ENCODE peak calls at places on chromosomes 6 and 20, in nine cellular contexts. O, Z, S, R, E, G, U, K and F are unnamed samples.

GRCh38 chr6:33620584-33621395 is at the start of gene ITPR3:
- DNase-seq in G (peak; percentile 43), R (peak; percentile 90), E (peak; percentile 82), K (peak; percentile 74), Z (peak; percentile 74), O (peak; percentile 84), U (peak; percentile 90), S (peak; percentile 80), F (peak; percentile 81)

GRCh38 chr20:50802289-50802688 is 7.4 kb downstream of the BCAS4 start:
- DNase-seq in G (no peak), Z (no peak), E (no peak), O (no peak), R (no peak), K (no peak), S (no peak), U (no peak), F (no peak)

GRCh38 chr6:161743526-161744196 is 469.8 kb upstream of the AGPAT4 start:
- DNase-seq in E (no peak), G (no peak), K (no peak), R (no peak), Z (no peak), O (no peak), U (no peak), S (no peak), F (no peak)

GRCh38 chr20:7608246-7608645 is 332.0 kb downstream of the HAO1 start:
- DNase-seq in Z (no peak), S (no peak), K (no peak), U (no peak), G (no peak), E (no peak), O (peak; percentile 22), R (peak; percentile 15), F (no peak)

GRCh38 chr6:160036790-160037206 is 67.9 kb downstream of the IGF2R start:
- DNase-seq in S (no peak), E (no peak), O (peak; percentile 85), U (peak; percentile 93), K (no peak), R (peak; percentile 86), Z (no peak), G (peak; percentile 65), F (no peak)

GRCh38 chr6:107737397-107737793 is 86.7 kb downstream of the SCML4 start:
- DNase-seq in O (no peak), G (no peak), K (no peak), R (no peak), E (no peak), S (no peak), U (no peak), Z (no peak), F (no peak)

GRCh38 chr20:19834783-19835182 is 76.7 kb downstream of the RIN2 start:
- DNase-seq in R (no peak), Z (no peak), E (no peak), K (no peak), O (no peak), U (no peak), S (no peak), G (no peak), F (no peak)

GRCh38 chr6:26329763-26330511 is 35.1 kb upstream of the BTN3A2 start:
- DNase-seq in S (no peak), E (peak; percentile 78), K (no peak), Z (peak; percentile 42), R (peak; percentile 60), G (no peak), O (peak; percentile 73), U (no peak), F (no peak)

GRCh38 chr20:58602124-58602523 is 49.0 kb upstream of the STX16 start:
- DNase-seq in E (no peak), O (no peak), K (no peak), S (no peak), Z (no peak), U (no peak), G (no peak), R (no peak), F (no peak)

GRCh38 chr6:114342826-114343781 is at the start of gene HS3ST5:
- DNase-seq in O (no peak), Z (no peak), U (peak; percentile 16), G (no peak), E (peak; percentile 83), K (peak; percentile 45), R (peak; percentile 13), S (peak; percentile 66), F (peak; percentile 19)

GRCh38 chr6:43271103-43271815 is 26.8 kb upstream of the SLC22A7 start:
- DNase-seq in G (no peak), O (no peak), Z (no peak), S (no peak), K (no peak), U (no peak), E (no peak), R (no peak), F (no peak)

GRCh38 chr6:148565931-148566663 is 180.7 kb upstream of the UST start:
- DNase-seq in E (no peak), G (peak; percentile 59), R (peak; percentile 95), Z (no peak), U (peak; percentile 34), O (peak; percentile 73), S (no peak), K (peak; percentile 75), F (no peak)

GRCh38 chr6:110944681-110945151 is 13.8 kb upstream of the GTF3C6 start:
- DNase-seq in O (peak; percentile 87), U (peak; percentile 89), R (peak; percentile 67), K (no peak), E (no peak), Z (peak; percentile 7), S (no peak), G (no peak), F (no peak)

GRCh38 chr20:43925215-43925614 is 10.6 kb downstream of the TOX2 start:
- DNase-seq in O (no peak), G (no peak), S (no peak), U (no peak), E (no peak), Z (peak; percentile 26), R (no peak), K (no peak), F (no peak)

GRCh38 chr20:34954905-34955231 is 738 bp downstream of the GSS start:
- DNase-seq in G (no peak), Z (no peak), R (peak; percentile 39), E (no peak), K (no peak), O (peak; percentile 51), U (peak; percentile 50), S (peak; percentile 74), F (no peak)

GRCh38 chr20:20731945-20732296 is 19.5 kb upstream of the RALGAPA2 start:
- DNase-seq in Z (no peak), S (no peak), E (no peak), U (peak; percentile 55), R (peak; percentile 48), K (no peak), O (peak; percentile 80), G (no peak), F (no peak)

GRCh38 chr6:47477497-47478232 is at the start of gene CD2AP:
- DNase-seq in U (peak; percentile 90), G (peak; percentile 72), O (peak; percentile 88), S (peak; percentile 93), R (peak; percentile 82), E (peak; percentile 97), Z (peak; percentile 85), K (peak; percentile 89), F (peak; percentile 52)
- TF ChIP-seq CTCF in U (peak; percentile 10), G (no peak), O (no peak), S (no peak), R (no peak), E (peak; percentile 32), Z (no peak), K (no peak), F (no peak)

GRCh38 chr6:35686441-35686840 is 2.3 kb downstream of the FKBP5 start:
- DNase-seq in U (no peak), G (no peak), Z (no peak), S (no peak), R (no peak), K (no peak), O (no peak), E (no peak), F (no peak)

GRCh38 chr6:35687658-35688604 is 784 bp downstream of the FKBP5 start:
- DNase-seq in Z (peak; percentile 50), R (peak; percentile 50), O (peak; percentile 64), E (peak; percentile 79), G (peak; percentile 66), S (peak; percentile 84), U (no peak), K (peak; percentile 83), F (no peak)

GRCh38 chr6:35690484-35690883 is 1.8 kb upstream of the FKBP5 start:
- DNase-seq in K (no peak), U (no peak), G (no peak), O (no peak), E (no peak), Z (no peak), S (no peak), R (no peak), F (no peak)

GRCh38 chr6:35686873-35687557 is 1.7 kb downstream of the FKBP5 start:
- DNase-seq in G (no peak), Z (no peak), O (peak; percentile 38), U (no peak), S (no peak), R (no peak), E (no peak), K (no peak), F (no peak)

GRCh38 chr6:35688605-35689322 is at the start of gene FKBP5:
- DNase-seq in G (peak; percentile 97), K (peak; percentile 98), Z (peak; percentile 84), S (peak; percentile 99), R (peak; percentile 95), E (peak; percentile 99), O (peak; percentile 91), U (peak; percentile 92), F (peak; percentile 64)
- TF ChIP-seq CTCF in G (peak; percentile 5), K (no peak), Z (no peak), S (no peak), R (no peak), E (no peak), O (no peak), U (no peak), F (no peak)

DNA sequence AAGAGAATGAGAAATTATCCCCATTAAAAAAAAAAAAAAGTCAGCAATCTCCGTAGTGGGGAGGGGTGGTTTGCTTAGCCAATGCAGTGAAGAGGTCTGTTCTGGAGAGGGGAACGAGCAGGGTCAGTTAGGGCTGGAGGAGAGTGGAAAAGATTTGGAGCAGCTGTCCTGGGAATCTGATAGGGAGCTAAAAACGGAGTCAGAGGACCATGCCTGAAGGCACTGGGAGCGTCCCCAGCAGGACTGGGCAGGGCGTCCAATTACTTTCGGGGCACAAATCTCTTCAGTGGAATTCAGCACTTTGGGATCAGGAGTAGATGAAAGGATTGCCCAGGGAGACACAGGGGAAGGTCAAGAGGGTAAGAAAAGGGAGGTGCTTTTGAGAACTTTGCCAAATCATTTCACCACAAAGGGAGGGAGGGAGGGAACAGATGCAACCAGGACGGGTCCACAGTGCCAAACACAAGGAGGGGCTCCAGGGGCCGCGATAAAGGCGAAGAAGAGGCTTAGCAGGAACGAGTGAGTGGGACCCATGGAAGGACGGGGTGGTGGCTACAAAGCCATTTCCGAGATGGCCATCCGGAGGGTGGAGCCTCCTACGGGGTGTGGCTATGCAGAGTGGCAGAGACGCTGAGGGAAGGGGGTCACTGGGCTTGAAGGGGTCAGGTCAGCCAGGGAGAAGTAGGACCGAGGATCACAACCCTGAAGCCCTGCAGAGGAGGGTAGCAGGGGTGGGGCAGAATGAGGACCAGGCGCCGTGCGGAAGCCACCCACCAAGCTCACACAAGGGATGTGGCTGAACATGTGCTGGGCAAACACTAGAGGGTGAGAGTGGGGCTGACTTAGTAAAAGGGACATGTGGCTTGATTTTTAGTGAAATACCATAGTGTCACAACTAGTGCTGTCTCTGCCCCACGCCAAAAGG is 180.1 kb upstream of the RREB1 start:
- DNase-seq in G (no peak), R (peak; percentile 3), O (no peak), S (no peak), K (peak; percentile 79), U (no peak), Z (no peak), E (peak; percentile 31), F (no peak)
- TF ChIP-seq CTCF in G (no peak), R (no peak), O (no peak), S (no peak), K (peak; percentile 12), U (no peak), Z (no peak), E (peak; percentile 46), F (no peak)

GRCh38 chr6:36120979-36121706 is 9.2 kb upstream of the MAPK13 start:
- DNase-seq in S (peak; percentile 69), E (peak; percentile 97), G (peak; percentile 58), R (peak; percentile 73), Z (peak; percentile 56), U (peak; percentile 27), K (peak; percentile 82), O (peak; percentile 60), F (no peak)
- TF ChIP-seq CTCF in S (no peak), E (no peak), G (no peak), R (no peak), Z (no peak), U (no peak), K (no peak), O (no peak), F (no peak)